ENCODE peak calls at places on chromosome 12, in eight cellular contexts. E, Z, H, P, I, B, Y and C are unnamed samples.

GRCh38 chr12:93290391-93290790 is 87.3 kb upstream of the NUDT4 start:
- DNase-seq in E (no peak), P (no peak), I (no peak), H (no peak), Z (no peak), Y (no peak), B (no peak), C (no peak)

GRCh38 chr12:45336331-45336730 is 120.4 kb downstream of the ANO6 start:
- DNase-seq in H (no peak), Y (peak), Z (no peak), B (no peak), E (peak), I (no peak), P (peak), C (no peak)

GRCh38 chr12:94644141-94644575 is 6.2 kb downstream of the TMCC3 start:
- DNase-seq in I (no peak), B (peak), Z (no peak), P (peak), H (peak), E (no peak), Y (peak), C (no peak)

GRCh38 chr12:69553626-69554248 is 31.5 kb upstream of the CCT2 start:
- DNase-seq in I (no peak), Y (peak), B (peak), P (peak), H (peak), Z (no peak), E (peak), C (no peak)

GRCh38 chr12:121611306-121611705 is 15.0 kb upstream of the ORAI1 start:
- DNase-seq in E (no peak), B (no peak), H (no peak), I (no peak), P (no peak), Y (no peak), Z (no peak), C (peak)

GRCh38 chr12:79688376-79689040 is 2.3 kb downstream of the PAWR start:
- DNase-seq in B (peak), I (no peak), H (no peak), Y (no peak), P (peak), Z (no peak), E (no peak), C (no peak)

GRCh38 chr12:113480336-113480688 is 8.6 kb upstream of the LHX5 start:
- DNase-seq in B (no peak), H (no peak), E (no peak), Y (no peak), P (no peak), I (no peak), Z (no peak), C (no peak)

GRCh38 chr12:89200217-89200616 is 152.1 kb downstream of the DUSP6 start:
- DNase-seq in I (no peak), B (no peak), H (no peak), Y (no peak), P (no peak), E (no peak), Z (no peak), C (no peak)

GRCh38 chr12:20390846-20391245 is 22.5 kb downstream of the PDE3A start:
- DNase-seq in B (no peak), H (no peak), Y (peak), I (no peak), E (peak), P (peak), Z (no peak), C (no peak)

GRCh38 chr12:12349711-12350665 is at the start of gene MANSC1:
- DNase-seq in Z (no peak), B (peak), Y (peak), P (peak), E (peak), I (peak), H (peak), C (peak)

GRCh38 chr12:79409562-79409961 is 281.2 kb downstream of the PAWR start:
- DNase-seq in P (peak), Y (peak), Z (no peak), E (peak), B (no peak), H (no peak), I (no peak), C (no peak)

GRCh38 chr12:94620611-94621010 is 29.7 kb downstream of the TMCC3 start:
- DNase-seq in E (no peak), Y (no peak), I (no peak), H (no peak), P (no peak), Z (no peak), B (no peak), C (no peak)

GRCh38 chr12:80187660-80188090 is 88.3 kb downstream of the OTOGL start:
- DNase-seq in H (no peak), Z (no peak), I (peak), Y (peak), B (peak), P (peak), E (no peak), C (no peak)

GRCh38 chr12:113220593-113221180 is 577 bp upstream of the TPCN1 start:
- DNase-seq in Y (no peak), B (peak), P (no peak), E (no peak), I (no peak), H (no peak), Z (no peak), C (no peak)

GRCh38 chr12:21659383-21659782 is 1.7 kb upstream of the LDHB start:
- DNase-seq in B (no peak), I (no peak), Y (no peak), E (no peak), P (no peak), Z (no peak), H (no peak), C (no peak)

GRCh38 chr12:110794623-110795280 is 52.0 kb upstream of the CCDC63 start:
- DNase-seq in P (peak), I (peak), E (no peak), Z (peak), B (peak), H (peak), Y (peak), C (no peak)

GRCh38 chr12:27319394-27319793 is 13.2 kb upstream of the BMAL2 start:
- DNase-seq in P (peak), H (no peak), I (no peak), E (no peak), Y (peak), Z (no peak), B (no peak), C (no peak)

GRCh38 chr12:50934371-50934851 is 17.9 kb upstream of the HIGD1C start:
- DNase-seq in E (no peak), I (no peak), P (peak), Y (peak), B (no peak), H (peak), Z (no peak), C (no peak)

GRCh38 chr12:93571854-93572711 is at the start of gene SOCS2:
- DNase-seq in E (peak), Z (peak), B (no peak), P (no peak), H (peak), Y (peak), I (peak), C (peak)

GRCh38 chr12:25286837-25287236 is 36.1 kb upstream of the KRAS start:
- DNase-seq in E (no peak), Y (no peak), H (no peak), I (no peak), P (peak), B (no peak), Z (no peak), C (no peak)

GRCh38 chr12:119940881-119941280 is 48.2 kb upstream of the BICDL1 start:
- DNase-seq in Z (no peak), H (no peak), E (peak), B (no peak), P (peak), I (no peak), Y (peak), C (no peak)

GRCh38 chr12:117192057-117192456 is 1.8 kb upstream of the FBXO21 start:
- DNase-seq in Y (peak), E (no peak), I (no peak), Z (no peak), B (no peak), H (peak), P (peak), C (no peak)

GRCh38 chr12:127494961-127495915 is 771.7 kb upstream of the TMEM132C start:
- DNase-seq in Y (no peak), H (no peak), I (no peak), E (no peak), P (no peak), Z (no peak), B (no peak), C (no peak)

GRCh38 chr12:94677778-94678177 is 27.4 kb upstream of the TMCC3 start:
- DNase-seq in E (no peak), Z (peak), H (no peak), Y (no peak), B (peak), I (no peak), P (no peak), C (no peak)

GRCh38 chr12:69330475-69331473 is 17.4 kb upstream of the LYZ start:
- DNase-seq in P (no peak), Z (no peak), Y (peak), I (peak), B (peak), E (peak), H (peak), C (peak)

GRCh38 chr12:76312314-76312713 is 35.9 kb downstream of the BBS10 start:
- DNase-seq in E (no peak), Y (peak), H (no peak), P (peak), B (no peak), I (no peak), Z (no peak), C (no peak)

GRCh38 chr12:48980953-48981756 is 3.0 kb downstream of the WNT1 start:
- DNase-seq in H (no peak), B (no peak), I (no peak), E (no peak), P (no peak), Z (no peak), Y (no peak), C (peak)

GRCh38 chr12:30973171-30973570 is 46.6 kb downstream of the TSPAN11 start:
- DNase-seq in H (no peak), Z (no peak), I (no peak), B (no peak), Y (no peak), P (peak), E (no peak), C (no peak)

GRCh38 chr12:15757553-15758255 is 31.5 kb downstream of the EPS8 start:
- DNase-seq in I (no peak), Y (peak), Z (no peak), P (peak), B (no peak), E (peak), H (peak), C (no peak)

GRCh38 chr12:91091916-91092715 is 19.2 kb downstream of the LUM start:
- DNase-seq in I (no peak), B (no peak), E (no peak), Y (peak), P (peak), H (no peak), Z (no peak), C (no peak)

DNA sequence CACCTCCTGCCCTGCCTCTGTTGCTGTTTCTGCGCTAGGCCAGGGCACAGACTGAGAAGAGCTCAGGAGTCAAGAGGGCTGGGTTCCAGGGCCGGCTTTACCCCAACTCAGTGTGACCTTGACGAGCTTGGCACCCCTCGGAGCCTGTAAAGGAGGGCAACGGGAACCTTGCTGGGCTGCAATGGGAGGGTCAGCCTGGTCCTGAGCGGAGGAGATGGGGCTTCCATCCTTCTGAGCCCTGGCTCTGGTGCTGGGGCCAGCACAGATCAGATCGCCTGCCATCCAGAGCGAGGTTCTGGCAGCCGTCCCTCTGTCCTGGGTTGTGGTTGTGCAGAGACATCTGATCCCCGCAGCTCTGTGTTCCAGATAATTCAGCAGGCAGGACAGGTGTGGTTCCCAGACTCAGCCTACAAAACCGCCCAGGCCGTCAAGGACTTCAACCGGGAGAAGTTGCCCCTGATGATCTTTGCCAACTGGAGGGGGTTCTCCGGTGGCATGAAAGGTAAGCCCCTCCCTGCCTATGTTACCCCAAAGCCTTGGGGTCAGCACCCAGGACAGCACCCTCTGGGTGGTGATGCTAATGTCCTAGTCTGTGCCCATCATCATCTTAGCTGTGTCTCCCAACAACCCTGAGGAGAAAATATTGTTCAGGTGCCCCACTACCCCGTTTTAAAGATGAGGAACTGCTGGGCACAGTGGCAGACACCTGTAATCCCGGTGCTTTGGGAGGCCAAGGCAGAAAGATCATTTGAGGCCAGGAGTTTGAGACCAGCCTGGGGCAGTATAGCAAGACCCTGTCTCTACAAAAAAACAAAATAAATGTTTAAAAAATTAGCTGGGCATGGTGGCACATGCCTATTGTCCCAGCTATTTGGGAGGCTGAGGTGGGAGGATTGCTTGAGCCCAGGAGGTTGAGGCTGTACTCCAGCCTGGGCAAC is 50.2 kb downstream of the FOXN4 start:
- DNase-seq in E (no peak), Y (no peak), H (no peak), P (no peak), I (no peak), B (no peak), Z (no peak), C (no peak)
- TF ChIP-seq CTCF in E (no peak), Y (no peak), H (no peak), P (no peak), I (no peak), B (no peak), Z (no peak), C (no peak)

DNA sequence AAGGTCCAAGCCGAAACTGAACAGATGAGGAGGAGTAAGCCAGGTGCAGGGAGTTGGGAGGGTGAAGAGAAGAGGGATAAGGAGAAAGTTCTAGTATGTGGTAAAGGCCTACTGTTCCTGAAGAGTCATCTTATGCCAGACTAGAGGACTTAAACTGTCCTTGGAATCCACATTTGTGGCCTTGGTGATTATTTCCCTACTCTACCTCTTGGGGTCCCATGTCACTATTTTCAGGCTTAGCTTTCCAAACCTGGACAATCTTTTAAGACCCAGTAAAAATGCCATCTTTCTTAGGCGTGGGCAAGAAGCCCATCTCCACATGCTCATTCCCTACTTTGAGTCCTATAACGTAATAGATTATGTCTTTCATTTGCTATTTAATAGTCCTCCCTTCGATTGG is 40.1 kb upstream of the CRY1 start:
- DNase-seq in H (no peak), P (no peak), B (no peak), Z (no peak), E (no peak), Y (no peak), I (no peak), C (no peak)
- TF ChIP-seq CTCF in H (no peak), P (no peak), B (no peak), Z (peak), E (peak), Y (peak), I (no peak), C (peak)

DNA sequence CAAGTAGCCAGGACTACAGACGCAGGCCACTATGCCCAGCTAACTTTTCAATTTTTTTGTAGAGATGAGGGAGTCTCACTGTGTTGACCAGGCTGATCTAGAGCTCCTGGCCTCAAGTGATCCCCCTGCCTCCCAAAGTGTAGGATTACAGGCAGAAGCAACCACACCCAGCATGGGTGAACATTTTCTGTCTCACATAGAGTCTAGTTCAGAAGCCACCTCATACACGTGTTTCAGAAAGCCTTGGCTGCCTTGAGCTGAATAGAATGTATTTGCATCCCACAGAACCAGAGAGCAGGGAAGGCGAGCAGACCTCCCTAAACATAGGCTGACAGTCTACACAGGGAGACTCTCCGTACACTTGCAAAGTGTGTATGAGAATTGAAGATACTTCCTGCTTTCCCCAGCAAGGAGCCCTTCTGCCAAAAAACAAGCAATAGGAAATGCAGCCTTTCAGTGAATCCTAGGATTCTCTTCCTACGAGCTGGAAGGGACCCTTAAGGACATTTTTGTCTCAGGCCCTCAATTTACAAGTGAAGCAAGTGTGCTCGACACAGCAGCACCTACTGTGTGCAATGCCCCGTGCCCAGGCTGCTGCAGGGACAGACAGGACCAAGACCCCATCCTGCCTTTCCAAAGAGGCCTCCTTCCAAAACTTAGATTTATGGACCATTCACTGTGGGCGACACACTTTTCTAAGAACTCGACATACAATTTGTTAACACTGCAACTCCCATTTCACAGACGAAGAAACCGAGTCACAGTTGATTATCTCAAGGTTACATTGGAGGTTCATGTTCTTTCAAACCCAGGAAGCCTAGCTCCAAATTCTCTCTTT is 11.2 kb downstream of the NUAK1 start:
- DNase-seq in Y (peak), H (no peak), Z (no peak), P (no peak), E (no peak), I (no peak), B (no peak), C (no peak)
- TF ChIP-seq CTCF in Y (peak), H (no peak), Z (peak), P (no peak), E (no peak), I (no peak), B (no peak), C (no peak)

GRCh38 chr12:29148065-29148957 is 767 bp upstream of the FAR2 start:
- DNase-seq in Z (no peak), B (no peak), Y (peak), P (peak), I (peak), E (peak), H (no peak), C (no peak)
- TF ChIP-seq CTCF in Z (peak), B (no peak), Y (peak), P (no peak), I (no peak), E (peak), H (no peak), C (no peak)

GRCh38 chr12:54136844-54137580 is 51.8 kb downstream of the SMUG1 start:
- DNase-seq in B (no peak), E (peak), Y (no peak), Z (no peak), P (peak), H (no peak), I (no peak), C (no peak)

GRCh38 chr12:54140958-54141388 is 47.8 kb downstream of the SMUG1 start:
- DNase-seq in P (peak), H (no peak), E (peak), Z (no peak), Y (no peak), I (peak), B (no peak), C (peak)

GRCh38 chr12:54135621-54136027 is 53.2 kb downstream of the SMUG1 start:
- DNase-seq in Z (no peak), B (no peak), P (no peak), I (no peak), E (peak), H (no peak), Y (no peak), C (peak)

GRCh38 chr12:54139030-54139429 is 49.8 kb downstream of the SMUG1 start:
- DNase-seq in Z (no peak), P (peak), E (no peak), Y (no peak), B (no peak), H (no peak), I (no peak), C (peak)

GRCh38 chr12:54138219-54138618 is 50.6 kb downstream of the SMUG1 start:
- DNase-seq in I (no peak), B (peak), H (no peak), Y (no peak), Z (no peak), E (no peak), P (no peak), C (no peak)
- TF ChIP-seq CTCF in I (no peak), B (no peak), H (no peak), Y (no peak), Z (no peak), E (no peak), P (no peak), C (peak)

GRCh38 chr12:6752931-6753771 is at the start of gene MLF2:
- DNase-seq in E (peak), B (peak), H (peak), Z (peak), Y (peak), I (peak), P (peak), C (peak)
- TF ChIP-seq CTCF in E (peak), B (peak), H (peak), Z (peak), Y (no peak), I (peak), P (no peak), C (peak)

DNA sequence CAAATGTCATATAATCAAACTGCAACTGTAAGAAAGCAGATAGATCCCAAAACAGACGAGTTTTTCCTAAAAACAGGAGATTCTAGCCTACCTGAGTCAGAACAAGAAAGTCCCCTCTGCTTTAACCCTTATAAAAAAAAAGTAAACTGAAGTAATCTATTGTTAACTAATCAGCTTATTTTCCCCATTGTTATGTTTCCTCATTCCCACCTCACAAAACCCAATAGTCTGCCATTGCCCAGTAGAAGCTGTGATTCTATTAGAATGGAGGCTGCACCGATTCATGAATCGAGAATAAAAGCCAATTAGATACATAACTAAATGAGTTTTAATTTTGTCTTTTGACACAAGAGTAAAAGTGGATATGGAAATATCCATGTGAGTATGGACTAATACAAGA is 115.4 kb downstream of the MED13L start:
- DNase-seq in E (no peak), H (no peak), I (no peak), B (no peak), Y (no peak), Z (no peak), P (no peak), C (no peak)
- TF ChIP-seq CTCF in E (no peak), H (no peak), I (no peak), B (no peak), Y (no peak), Z (no peak), P (no peak), C (no peak)